ENCODE peak calls at places on chromosomes 3 and 15, in six cellular contexts. One of them, this sample, is unnamed.

GRCh38 chr3:192864943-192865342 is 52.7 kb downstream of the MB21D2 start:
- DNase-seq in mammary epithelial cell: no peak
- DNase-seq in psoas muscle: no peak
- DNase-seq in A549: no peak
- DNase-seq in neural progenitor cell: no peak
- DNase-seq in hepatocyte: no peak
- DNase-seq in this sample: no peak

GRCh38 chr3:111541911-111542483 is at the start of gene CD96:
- DNase-seq in mammary epithelial cell: peak
- DNase-seq in psoas muscle: no peak
- DNase-seq in A549: no peak
- DNase-seq in neural progenitor cell: no peak
- DNase-seq in hepatocyte: no peak
- DNase-seq in this sample: no peak

GRCh38 chr3:153129426-153129825 is 32.6 kb upstream of the RAP2B start:
- DNase-seq in mammary epithelial cell: no peak
- DNase-seq in psoas muscle: no peak
- DNase-seq in A549: no peak
- DNase-seq in neural progenitor cell: no peak
- DNase-seq in hepatocyte: no peak
- DNase-seq in this sample: no peak

GRCh38 chr15:69857686-69858391 is 239.9 kb downstream of the TLE3 start:
- DNase-seq in mammary epithelial cell: no peak
- DNase-seq in psoas muscle: no peak
- DNase-seq in A549: no peak
- DNase-seq in neural progenitor cell: no peak
- DNase-seq in hepatocyte: no peak
- DNase-seq in this sample: no peak

GRCh38 chr15:77541421-77542181 is 91.1 kb downstream of the LINGO1 start:
- DNase-seq in mammary epithelial cell: no peak
- DNase-seq in psoas muscle: no peak
- DNase-seq in A549: no peak
- DNase-seq in neural progenitor cell: peak
- DNase-seq in hepatocyte: no peak
- DNase-seq in this sample: no peak

GRCh38 chr3:193744048-193744821 is 151.2 kb downstream of the OPA1 start:
- DNase-seq in mammary epithelial cell: no peak
- DNase-seq in psoas muscle: no peak
- DNase-seq in A549: peak
- DNase-seq in neural progenitor cell: no peak
- DNase-seq in hepatocyte: peak
- DNase-seq in this sample: no peak

GRCh38 chr15:71337197-71337845 is 222.1 kb downstream of the THSD4 start:
- DNase-seq in mammary epithelial cell: peak
- DNase-seq in psoas muscle: no peak
- DNase-seq in A549: no peak
- DNase-seq in neural progenitor cell: no peak
- DNase-seq in hepatocyte: peak
- DNase-seq in this sample: no peak

GRCh38 chr15:40957581-40958051 is 4.3 kb downstream of the CHAC1 start:
- DNase-seq in mammary epithelial cell: no peak
- DNase-seq in psoas muscle: peak
- DNase-seq in A549: no peak
- DNase-seq in neural progenitor cell: no peak
- DNase-seq in hepatocyte: no peak
- DNase-seq in this sample: peak

GRCh38 chr3:67459131-67459530 is 195.3 kb downstream of the SUCLG2 start:
- DNase-seq in mammary epithelial cell: no peak
- DNase-seq in psoas muscle: no peak
- DNase-seq in A549: no peak
- DNase-seq in neural progenitor cell: no peak
- DNase-seq in hepatocyte: no peak
- DNase-seq in this sample: no peak

GRCh38 chr3:17233398-17233800 is 348.6 kb downstream of the PLCL2 start:
- DNase-seq in mammary epithelial cell: peak
- DNase-seq in psoas muscle: no peak
- DNase-seq in A549: peak
- DNase-seq in neural progenitor cell: peak
- DNase-seq in hepatocyte: peak
- DNase-seq in this sample: no peak

GRCh38 chr3:160331127-160331937 is 67.7 kb downstream of the IFT80 start:
- DNase-seq in mammary epithelial cell: peak
- DNase-seq in psoas muscle: no peak
- DNase-seq in A549: peak
- DNase-seq in neural progenitor cell: no peak
- DNase-seq in hepatocyte: peak
- DNase-seq in this sample: no peak

GRCh38 chr3:28053759-28054158 is 187.7 kb upstream of the CMC1 start:
- DNase-seq in mammary epithelial cell: peak
- DNase-seq in psoas muscle: no peak
- DNase-seq in A549: peak
- DNase-seq in neural progenitor cell: no peak
- DNase-seq in hepatocyte: peak
- DNase-seq in this sample: no peak

GRCh38 chr3:42202239-42202865 is 63.6 kb downstream of the CCK start:
- DNase-seq in mammary epithelial cell: no peak
- DNase-seq in psoas muscle: no peak
- DNase-seq in A549: no peak
- DNase-seq in neural progenitor cell: no peak
- DNase-seq in hepatocyte: no peak
- DNase-seq in this sample: no peak

GRCh38 chr3:64666171-64666581 is 21.6 kb downstream of the ADAMTS9 start:
- DNase-seq in mammary epithelial cell: peak
- DNase-seq in psoas muscle: no peak
- DNase-seq in A549: no peak
- DNase-seq in neural progenitor cell: no peak
- DNase-seq in hepatocyte: peak
- DNase-seq in this sample: no peak

GRCh38 chr3:112793311-112794081 is 53.2 kb downstream of the CD200R1L start:
- DNase-seq in mammary epithelial cell: no peak
- DNase-seq in psoas muscle: no peak
- DNase-seq in A549: no peak
- DNase-seq in neural progenitor cell: no peak
- DNase-seq in hepatocyte: no peak
- DNase-seq in this sample: no peak

GRCh38 chr15:29183071-29183831 is 86.4 kb downstream of the NSMCE3 start:
- DNase-seq in mammary epithelial cell: peak
- DNase-seq in psoas muscle: no peak
- DNase-seq in A549: no peak
- DNase-seq in neural progenitor cell: no peak
- DNase-seq in hepatocyte: no peak
- DNase-seq in this sample: no peak

GRCh38 chr3:195079636-195080035 is 191.3 kb downstream of the XXYLT1 start:
- DNase-seq in mammary epithelial cell: no peak
- DNase-seq in psoas muscle: no peak
- DNase-seq in A549: no peak
- DNase-seq in neural progenitor cell: no peak
- DNase-seq in hepatocyte: no peak
- DNase-seq in this sample: no peak

GRCh38 chr3:42164635-42165034 is 73.5 kb downstream of the TRAK1 start:
- DNase-seq in mammary epithelial cell: no peak
- DNase-seq in psoas muscle: no peak
- DNase-seq in A549: no peak
- DNase-seq in neural progenitor cell: no peak
- DNase-seq in hepatocyte: no peak
- DNase-seq in this sample: no peak

GRCh38 chr3:138686771-138687221 is 78.2 kb downstream of the FAIM start:
- DNase-seq in mammary epithelial cell: peak
- DNase-seq in psoas muscle: no peak
- DNase-seq in A549: no peak
- DNase-seq in neural progenitor cell: no peak
- DNase-seq in hepatocyte: peak
- DNase-seq in this sample: no peak

GRCh38 chr3:165406425-165406824 is 210.2 kb upstream of the SLITRK3 start:
- DNase-seq in mammary epithelial cell: peak
- DNase-seq in psoas muscle: no peak
- DNase-seq in A549: no peak
- DNase-seq in neural progenitor cell: no peak
- DNase-seq in hepatocyte: no peak
- DNase-seq in this sample: no peak

GRCh38 chr3:32816439-32817194 is 1.2 kb upstream of the TRIM71 start:
- DNase-seq in mammary epithelial cell: peak
- DNase-seq in psoas muscle: no peak
- DNase-seq in A549: no peak
- DNase-seq in neural progenitor cell: peak
- DNase-seq in hepatocyte: peak
- DNase-seq in this sample: no peak

GRCh38 chr3:107643038-107643883 is 120.5 kb downstream of the BBX start:
- DNase-seq in mammary epithelial cell: no peak
- DNase-seq in psoas muscle: no peak
- DNase-seq in A549: no peak
- DNase-seq in neural progenitor cell: peak
- DNase-seq in hepatocyte: no peak
- DNase-seq in this sample: no peak

GRCh38 chr3:45064512-45065372 is 38.6 kb downstream of the CLEC3B start:
- DNase-seq in mammary epithelial cell: peak
- DNase-seq in psoas muscle: peak
- DNase-seq in A549: no peak
- DNase-seq in neural progenitor cell: no peak
- DNase-seq in hepatocyte: no peak
- DNase-seq in this sample: no peak

GRCh38 chr3:13009132-13009945 is 63.9 kb downstream of the IQSEC1 start:
- DNase-seq in mammary epithelial cell: no peak
- DNase-seq in psoas muscle: peak
- DNase-seq in A549: no peak
- DNase-seq in neural progenitor cell: no peak
- DNase-seq in hepatocyte: no peak
- DNase-seq in this sample: no peak

GRCh38 chr15:75307778-75308390 is 25.2 kb downstream of the GOLGA6D start:
- DNase-seq in mammary epithelial cell: peak
- DNase-seq in psoas muscle: no peak
- DNase-seq in A549: peak
- DNase-seq in neural progenitor cell: peak
- DNase-seq in hepatocyte: peak
- DNase-seq in this sample: no peak

GRCh38 chr3:138389144-138389601 is 40.8 kb downstream of the MRAS start:
- DNase-seq in mammary epithelial cell: no peak
- DNase-seq in psoas muscle: no peak
- DNase-seq in A549: no peak
- DNase-seq in neural progenitor cell: no peak
- DNase-seq in hepatocyte: no peak
- DNase-seq in this sample: no peak

GRCh38 chr3:98763076-98763475 is at the start of gene ST3GAL6:
- DNase-seq in mammary epithelial cell: peak
- DNase-seq in psoas muscle: no peak
- DNase-seq in A549: no peak
- DNase-seq in neural progenitor cell: no peak
- DNase-seq in hepatocyte: no peak
- DNase-seq in this sample: no peak

GRCh38 chr3:171407746-171408145 is 52.5 kb downstream of the TNIK start:
- DNase-seq in mammary epithelial cell: peak
- DNase-seq in psoas muscle: no peak
- DNase-seq in A549: no peak
- DNase-seq in neural progenitor cell: no peak
- DNase-seq in hepatocyte: no peak
- DNase-seq in this sample: no peak

GRCh38 chr3:171415070-171415469 is 45.1 kb downstream of the TNIK start:
- DNase-seq in mammary epithelial cell: peak
- DNase-seq in psoas muscle: no peak
- DNase-seq in A549: no peak
- DNase-seq in neural progenitor cell: no peak
- DNase-seq in hepatocyte: no peak
- DNase-seq in this sample: no peak

GRCh38 chr3:171416061-171416460 is 44.1 kb downstream of the TNIK start:
- DNase-seq in mammary epithelial cell: no peak
- DNase-seq in psoas muscle: no peak
- DNase-seq in A549: no peak
- DNase-seq in neural progenitor cell: no peak
- DNase-seq in hepatocyte: no peak
- DNase-seq in this sample: no peak

GRCh38 chr3:171416666-171417065 is 43.5 kb downstream of the TNIK start:
- DNase-seq in mammary epithelial cell: no peak
- DNase-seq in psoas muscle: no peak
- DNase-seq in A549: no peak
- DNase-seq in neural progenitor cell: no peak
- DNase-seq in hepatocyte: no peak
- DNase-seq in this sample: no peak

GRCh38 chr3:171412054-171412453 is 48.2 kb downstream of the TNIK start:
- DNase-seq in mammary epithelial cell: no peak
- DNase-seq in psoas muscle: no peak
- DNase-seq in A549: no peak
- DNase-seq in neural progenitor cell: no peak
- DNase-seq in hepatocyte: no peak
- DNase-seq in this sample: no peak
- H3K27ac ChIP-seq in mammary epithelial cell: no peak
- H3K27ac ChIP-seq in psoas muscle: no peak
- H3K27ac ChIP-seq in A549: no peak
- H3K27ac ChIP-seq in neural progenitor cell: no peak
- H3K27ac ChIP-seq in hepatocyte: no peak
- H3K27ac ChIP-seq in this sample: no peak

DNA sequence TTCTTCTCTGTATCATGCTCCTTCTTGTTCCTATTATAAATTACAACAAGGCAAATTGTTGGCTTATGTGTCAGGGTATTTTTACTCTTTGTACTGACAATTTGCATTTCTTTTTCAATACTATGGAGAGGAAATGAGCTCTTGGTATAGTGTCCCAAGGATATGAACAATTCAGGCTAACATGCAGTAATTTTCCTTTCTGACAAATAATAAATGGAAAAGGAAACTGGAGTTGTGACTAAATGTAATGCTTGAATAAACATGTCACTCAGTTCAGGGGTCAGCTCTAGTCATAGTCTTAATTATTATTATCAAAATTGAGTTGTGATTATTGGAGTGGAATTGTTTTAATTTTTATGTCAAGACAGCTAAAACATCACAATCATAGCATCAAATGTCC is 256.0 kb upstream of the ZPLD1 start:
- DNase-seq in mammary epithelial cell: no peak
- DNase-seq in psoas muscle: no peak
- DNase-seq in A549: no peak
- DNase-seq in neural progenitor cell: no peak
- DNase-seq in hepatocyte: no peak
- DNase-seq in this sample: no peak
- H3K4me3 ChIP-seq in mammary epithelial cell: peak
- H3K4me3 ChIP-seq in psoas muscle: no peak
- H3K4me3 ChIP-seq in A549: no peak
- H3K4me3 ChIP-seq in neural progenitor cell: no peak
- H3K4me3 ChIP-seq in hepatocyte: no peak
- H3K4me3 ChIP-seq in this sample: no peak

DNA sequence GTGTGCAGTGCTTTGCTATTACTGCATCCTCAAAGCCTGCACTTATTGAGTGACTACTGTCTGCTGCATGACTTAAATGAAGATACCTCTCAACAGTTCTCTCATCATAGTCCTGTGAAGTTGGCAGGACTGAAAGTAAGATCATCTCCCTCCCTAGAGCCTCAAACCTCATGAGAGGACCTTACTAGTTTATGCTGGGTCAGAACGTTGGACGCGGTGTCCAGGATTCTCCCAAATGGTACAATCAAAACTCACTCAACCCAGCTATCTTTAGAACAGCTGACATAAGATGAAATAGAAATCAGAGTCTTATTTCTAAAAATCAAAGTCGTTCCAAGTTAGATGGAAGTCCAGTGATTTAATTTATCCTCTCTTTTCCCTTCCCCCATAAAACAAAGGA is 219.7 kb downstream of the PDZRN3 start:
- DNase-seq in mammary epithelial cell: no peak
- DNase-seq in psoas muscle: no peak
- DNase-seq in A549: no peak
- DNase-seq in neural progenitor cell: no peak
- DNase-seq in hepatocyte: no peak
- DNase-seq in this sample: no peak
- H3K27ac ChIP-seq in mammary epithelial cell: no peak
- H3K27ac ChIP-seq in psoas muscle: no peak
- H3K27ac ChIP-seq in A549: no peak
- H3K27ac ChIP-seq in neural progenitor cell: no peak
- H3K27ac ChIP-seq in hepatocyte: no peak
- H3K27ac ChIP-seq in this sample: no peak

GRCh38 chr3:179149951-179150350 is 1.8 kb downstream of the PIK3CA start:
- DNase-seq in mammary epithelial cell: no peak
- DNase-seq in psoas muscle: no peak
- DNase-seq in A549: no peak
- DNase-seq in neural progenitor cell: no peak
- DNase-seq in hepatocyte: no peak
- DNase-seq in this sample: no peak
- H3K4me3 ChIP-seq in mammary epithelial cell: peak
- H3K4me3 ChIP-seq in psoas muscle: peak
- H3K4me3 ChIP-seq in A549: peak
- H3K4me3 ChIP-seq in neural progenitor cell: peak
- H3K4me3 ChIP-seq in hepatocyte: peak
- H3K4me3 ChIP-seq in this sample: peak